ENCODE peak calls at places on chromosomes 3 and 15, in four cellular contexts. M is brain microvascular endothelial cell, H is dorsolateral prefrontal cortex, I is substantia nigra. W is an unnamed sample.
A peak's percentile ranks its signal among the peaks of the same experiment; 100 is the strongest.

GRCh38 chr3:148714521-148714920 is 16.8 kb downstream of the AGTR1 start:
- DNase-seq in M (no peak), H (no peak), I (no peak), W (no peak)

GRCh38 chr3:11288786-11289637 is 16.8 kb downstream of the ATG7 start:
- DNase-seq in M (peak; percentile 87), H (no peak), I (no peak), W (no peak)

GRCh38 chr15:74799843-74800558 is 12.6 kb upstream of the LMAN1L start:
- DNase-seq in M (peak; percentile 46), H (peak; percentile 66), I (peak; percentile 77), W (no peak)

GRCh38 chr3:179324270-179324754 is 1.5 kb downstream of the ZNF639 start:
- DNase-seq in M (peak; percentile 40), H (no peak), I (no peak), W (no peak)

GRCh38 chr3:97576221-97576620 is 188.3 kb upstream of the ARL6 start:
- DNase-seq in M (no peak), H (no peak), I (no peak), W (peak; percentile 1)

GRCh38 chr15:68506071-68506470 is 72.7 kb upstream of the CORO2B start:
- DNase-seq in M (no peak), H (no peak), I (no peak), W (no peak)

GRCh38 chr15:60573936-60574335 is 95.0 kb upstream of the ICE2 start:
- DNase-seq in M (no peak), H (no peak), I (no peak), W (no peak)

GRCh38 chr3:171192176-171192854 is 165.8 kb upstream of the SLC2A2 start:
- DNase-seq in M (peak; percentile 93), H (no peak), I (no peak), W (no peak)

GRCh38 chr3:150762662-150763121 is 277 bp downstream of the SIAH2 start:
- DNase-seq in M (no peak), H (no peak), I (no peak), W (no peak)

GRCh38 chr15:63492541-63493077 is 11.8 kb upstream of the USP3 start:
- DNase-seq in M (no peak), H (no peak), I (no peak), W (no peak)

GRCh38 chr3:17181413-17181907 is 296.7 kb downstream of the PLCL2 start:
- DNase-seq in M (no peak), H (no peak), I (no peak), W (no peak)

GRCh38 chr3:46699846-46700523 is 1.2 kb upstream of the TMIE start:
- DNase-seq in M (no peak), H (no peak), I (peak; percentile 47), W (no peak)

GRCh38 chr15:32851619-32852416 is 134.0 kb downstream of the GREM1 start:
- DNase-seq in M (peak; percentile 76), H (no peak), I (no peak), W (no peak)

GRCh38 chr3:7382293-7383033 is 521.5 kb downstream of the GRM7 start:
- DNase-seq in M (no peak), H (no peak), I (no peak), W (no peak)

GRCh38 chr3:20857636-20858035 is 671.6 kb upstream of the SGO1 start:
- DNase-seq in M (peak; percentile 72), H (no peak), I (no peak), W (no peak)

GRCh38 chr3:63857311-63857710 is 6.3 kb downstream of the THOC7 start:
- DNase-seq in M (no peak), H (no peak), I (no peak), W (no peak)

GRCh38 chr3:101722394-101723173 is 1.8 kb upstream of the CEP97 start:
- DNase-seq in M (no peak), H (no peak), I (no peak), W (no peak)

GRCh38 chr3:171184372-171184771 is 157.9 kb upstream of the SLC2A2 start:
- DNase-seq in M (no peak), H (no peak), I (no peak), W (no peak)

GRCh38 chr3:141940204-141940776 is 63.8 kb downstream of the ATP1B3 start:
- DNase-seq in M (peak; percentile 53), H (peak; percentile 74), I (peak; percentile 60), W (no peak)

GRCh38 chr3:40574661-40575060 is 49.9 kb downstream of the ZNF621 start:
- DNase-seq in M (peak; percentile 60), H (peak; percentile 58), I (no peak), W (no peak)

GRCh38 chr3:125478321-125478720 is 41.7 kb downstream of the SNX4 start:
- DNase-seq in M (peak; percentile 38), H (no peak), I (no peak), W (no peak)

GRCh38 chr15:62972814-62973213 is 69.7 kb upstream of the TPM1 start:
- DNase-seq in M (no peak), H (no peak), I (no peak), W (no peak)

GRCh38 chr3:156781310-156782230 is 44.6 kb upstream of the LEKR1 start:
- DNase-seq in M (peak; percentile 69), H (no peak), I (no peak), W (no peak)

GRCh38 chr3:195085356-195086130 is 185.4 kb downstream of the XXYLT1 start:
- DNase-seq in M (no peak), H (peak; percentile 17), I (no peak), W (no peak)

GRCh38 chr3:136858381-136858780 is 3.6 kb upstream of the NCK1 start:
- DNase-seq in M (no peak), H (no peak), I (peak; percentile 18), W (no peak)

GRCh38 chr15:78212546-78213424 is 21.6 kb downstream of the ACSBG1 start:
- DNase-seq in M (peak; percentile 65), H (no peak), I (no peak), W (peak; percentile 76)

GRCh38 chr3:148238421-148238821 is 459.3 kb upstream of the AGTR1 start:
- DNase-seq in M (no peak), H (no peak), I (no peak), W (no peak)

GRCh38 chr3:27791956-27792355 is 69.8 kb upstream of the EOMES start:
- DNase-seq in M (no peak), H (no peak), I (no peak), W (no peak)

GRCh38 chr15:66765478-66766281 is 63.6 kb downstream of the SMAD6 start:
- DNase-seq in M (no peak), H (no peak), I (no peak), W (no peak)

GRCh38 chr15:26864664-26865191 is 2.1 kb upstream of the GABRA5 start:
- DNase-seq in M (peak; percentile 30), H (no peak), I (no peak), W (no peak)

GRCh38 chr15:41572866-41573265 is 13.9 kb downstream of the TYRO3 start:
- DNase-seq in M (no peak), H (no peak), I (no peak), W (no peak)

GRCh38 chr3:52095990-52096775 is 39.8 kb upstream of the DUSP7 start:
- DNase-seq in M (no peak), H (no peak), I (no peak), W (no peak)

GRCh38 chr3:10116138-10116460 is 624 bp downstream of the BRK1 start:
- DNase-seq in M (peak; percentile 53), H (no peak), I (no peak), W (no peak)
- H3K27ac ChIP-seq in M (peak overlapping the region; percentile 68), H (peak overlapping the region; percentile 87), I (peak overlapping the region; percentile 47), W (no peak overlapping the region)

GRCh38 chr15:40339621-40339945 is 1.2 kb downstream of the CCDC9B start:
- DNase-seq in M (no peak), H (no peak), I (no peak), W (no peak)
- H3K27ac ChIP-seq in M (peak overlapping the region; percentile 95), H (peak overlapping the region; percentile 98), I (peak overlapping the region; percentile 96), W (peak overlapping the region; percentile 97)

DNA sequence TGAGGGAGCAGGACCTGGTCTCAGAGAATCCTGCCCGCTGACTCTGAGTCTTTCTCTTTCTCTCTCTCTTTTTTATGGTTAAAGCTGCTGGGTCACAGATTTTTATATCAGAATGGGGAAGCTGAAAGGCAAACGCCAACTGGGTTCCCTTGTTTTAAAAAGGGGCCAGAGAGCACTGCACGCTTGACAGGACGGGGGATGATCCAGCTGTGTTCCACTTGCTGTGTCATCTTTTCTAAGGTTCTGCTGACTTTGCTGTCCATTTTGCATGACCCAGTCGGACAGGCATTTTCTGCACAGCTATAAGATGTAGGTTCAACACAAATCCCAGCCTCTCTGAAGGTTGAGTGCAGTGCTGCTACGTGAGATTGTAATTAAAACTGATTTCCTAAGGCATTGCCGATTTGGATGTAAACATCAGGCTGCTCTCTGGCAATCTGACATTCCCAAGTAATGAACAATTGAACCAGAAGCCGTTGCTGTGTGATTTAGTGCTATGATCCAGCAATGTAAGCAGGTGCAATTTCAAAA is 25.8 kb downstream of the ARHGEF3 start:
- DNase-seq in M (no peak), H (no peak), I (no peak), W (no peak)
- H3K27ac ChIP-seq in M (no peak overlapping the region), H (peak overlapping the region; percentile 75), I (no peak overlapping the region), W (peak overlapping the region; percentile 27)

GRCh38 chr3:49313902-49314676 is 25.8 kb downstream of the USP4 start:
- DNase-seq in M (peak; percentile 53), H (no peak), I (no peak), W (no peak)
- H3K27ac ChIP-seq in M (peak overlapping the region; percentile 49), H (peak overlapping the region; percentile 5), I (no peak overlapping the region), W (peak overlapping the region; percentile 61)

DNA sequence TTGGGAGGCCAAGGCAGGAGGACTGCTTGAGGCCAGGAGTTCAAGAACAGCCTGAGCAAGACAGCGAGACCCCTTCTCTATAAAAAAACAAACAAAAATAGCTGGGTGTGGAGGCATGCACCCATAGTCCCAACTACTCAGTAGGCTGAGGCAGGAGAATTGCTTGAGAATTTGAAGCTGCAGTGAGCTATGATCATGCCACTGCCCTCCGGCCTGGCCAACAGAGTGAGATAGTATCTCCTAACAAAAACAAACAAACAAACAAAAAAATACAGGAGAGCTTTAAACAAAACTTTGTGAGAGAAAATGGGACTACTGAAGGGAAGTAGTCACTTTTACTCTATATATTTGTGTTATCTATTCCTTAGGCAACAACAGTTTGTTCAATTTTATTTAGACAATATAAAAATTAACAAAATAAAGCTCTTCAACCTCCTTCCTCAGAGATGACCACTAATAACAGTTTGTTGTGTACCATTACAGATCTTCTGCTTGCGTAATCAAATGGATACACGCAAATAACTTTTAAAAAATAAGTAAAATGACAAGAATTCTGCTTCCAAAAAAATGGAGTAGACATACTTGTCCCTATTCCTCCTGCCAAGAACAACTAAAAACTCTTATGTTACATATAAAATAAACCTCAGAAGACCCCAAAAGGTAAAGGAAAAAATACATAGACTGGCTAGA is 17.4 kb downstream of the PHC3 start:
- DNase-seq in M (no peak), H (no peak), I (no peak), W (no peak)
- H3K27ac ChIP-seq in M (no peak overlapping the region), H (no peak overlapping the region), I (no peak overlapping the region), W (no peak overlapping the region)

GRCh38 chr15:72198410-72199270 is 1.1 kb upstream of the GRAMD2A start:
- DNase-seq in M (no peak), H (no peak), I (no peak), W (no peak)
- H3K27ac ChIP-seq in M (no peak overlapping the region), H (no peak overlapping the region), I (no peak overlapping the region), W (no peak overlapping the region)